ENCODE peak calls at places on chromosomes 7 and 10, in nine cellular contexts. A is mesenchymal stem cell, J is neural progenitor cell, F is colonic mucosa, D is HepG2, M is endodermal cell, Q is HCT116, P is trophoblast cell, X is IMR-90. V is an unnamed sample.

GRCh38 chr10:133140417-133141143 is 19.4 kb upstream of the KNDC1 start:
- DNase-seq in P (no peak), X (no peak), F (no peak), D (no peak), M (peak; percentile 50), J (no peak), A (no peak), Q (no peak), V (no peak)

GRCh38 chr10:118107040-118107439 is 60.3 kb upstream of the RAB11FIP2 start:
- DNase-seq in M (no peak), Q (no peak), X (no peak), D (no peak), P (no peak), F (no peak), J (no peak), A (no peak), V (no peak)

GRCh38 chr10:104076743-104077160 is 8.9 kb downstream of the COL17A1 start:
- DNase-seq in D (no peak), P (no peak), F (peak; percentile 40), A (no peak), M (peak; percentile 68), X (peak; percentile 16), Q (no peak), J (peak; percentile 92), V (peak; percentile 2)

GRCh38 chr10:43649149-43649523 is 455 bp upstream of the ZNF32 start:
- DNase-seq in J (no peak), A (no peak), F (no peak), P (no peak), M (no peak), Q (no peak), X (no peak), D (no peak), V (no peak)

GRCh38 chr7:1192171-1192676 is 32.2 kb upstream of the ZFAND2A start:
- DNase-seq in A (peak; percentile 90), D (no peak), Q (no peak), J (no peak), X (peak; percentile 95), F (no peak), M (no peak), P (no peak), V (no peak)

GRCh38 chr7:152894295-152895170 is 135.0 kb downstream of the ACTR3B start:
- DNase-seq in F (no peak), P (no peak), M (peak; percentile 84), J (peak; percentile 81), Q (no peak), X (no peak), D (peak; percentile 21), A (no peak), V (no peak)

GRCh38 chr10:116444527-116445142 is 17.0 kb downstream of the PNLIPRP3 start:
- DNase-seq in F (peak; percentile 23), Q (peak; percentile 52), P (peak; percentile 9), D (peak; percentile 23), J (peak; percentile 70), M (peak; percentile 65), X (peak; percentile 31), A (peak; percentile 38), V (no peak)

GRCh38 chr7:37729160-37729559 is 45.6 kb downstream of the GPR141 start:
- DNase-seq in X (no peak), F (no peak), Q (no peak), A (no peak), M (no peak), J (no peak), P (no peak), D (no peak), V (no peak)

GRCh38 chr7:134462337-134462925 is 3.5 kb upstream of the AKR1B1 start:
- DNase-seq in M (no peak), D (peak; percentile 6), F (no peak), J (no peak), Q (no peak), X (peak; percentile 87), A (peak; percentile 74), P (peak; percentile 35), V (no peak)

GRCh38 chr7:51031791-51032484 is 249.2 kb upstream of the GRB10 start:
- DNase-seq in J (no peak), P (no peak), X (no peak), D (no peak), Q (no peak), M (peak; percentile 26), F (no peak), A (no peak), V (no peak)

GRCh38 chr10:45410807-45411606 is 37.0 kb downstream of the ALOX5 start:
- DNase-seq in A (peak; percentile 13), M (no peak), Q (no peak), P (no peak), X (no peak), F (no peak), J (no peak), D (no peak), V (no peak)

GRCh38 chr7:157527686-157528085 is 190.9 kb downstream of the DNAJB6 start:
- DNase-seq in M (no peak), F (no peak), X (no peak), A (no peak), P (no peak), J (no peak), D (no peak), Q (no peak), V (no peak)

GRCh38 chr7:151925446-151926335 is 30.6 kb upstream of the GALNTL5 start:
- DNase-seq in A (peak; percentile 3), J (no peak), D (no peak), P (no peak), Q (no peak), M (no peak), F (peak; percentile 92), X (no peak), V (no peak)

GRCh38 chr10:15045380-15045779 is 1.6 kb downstream of the OLAH start:
- DNase-seq in A (no peak), D (no peak), Q (no peak), X (no peak), F (no peak), M (no peak), J (no peak), P (no peak), V (no peak)

GRCh38 chr10:26475448-26475847 is 37.3 kb downstream of the APBB1IP start:
- DNase-seq in X (no peak), D (no peak), Q (no peak), A (no peak), F (no peak), J (no peak), M (no peak), P (no peak), V (no peak)

GRCh38 chr7:80257751-80258150 is 123.1 kb downstream of the GNAI1 start:
- DNase-seq in J (no peak), P (no peak), X (no peak), Q (no peak), A (no peak), D (no peak), F (no peak), M (no peak), V (no peak)

GRCh38 chr7:129886184-129886817 is 66.5 kb downstream of the UBE2H start:
- DNase-seq in X (no peak), A (no peak), D (no peak), Q (no peak), J (no peak), P (no peak), F (no peak), M (no peak), V (no peak)

GRCh38 chr7:96183163-96183562 is 138.7 kb downstream of the SLC25A13 start:
- DNase-seq in J (no peak), P (no peak), Q (no peak), D (no peak), M (no peak), F (no peak), A (no peak), X (no peak), V (no peak)

GRCh38 chr7:137508437-137509175 is 165.1 kb upstream of the PTN start:
- DNase-seq in M (no peak), J (no peak), A (peak; percentile 60), P (no peak), Q (no peak), F (no peak), X (peak; percentile 90), D (no peak), V (no peak)

GRCh38 chr7:104980440-104980839 is 33.6 kb upstream of the KMT2E start:
- DNase-seq in X (no peak), J (no peak), P (peak; percentile 32), F (no peak), D (no peak), M (no peak), Q (no peak), A (no peak), V (no peak)
- H3K9ac ChIP-seq in X (no peak overlapping the region), J (no peak overlapping the region), P (no peak overlapping the region), F (peak overlapping the region; percentile 64), D (no peak overlapping the region), M (no peak overlapping the region), Q (no peak overlapping the region), A (peak overlapping the region; percentile 98), V (no peak overlapping the region)

GRCh38 chr7:30799206-30799975 is 28.2 kb downstream of the MINDY4 start:
- DNase-seq in Q (no peak), J (no peak), F (no peak), D (no peak), P (no peak), M (no peak), A (peak; percentile 89), X (peak; percentile 93), V (no peak)
- H3K4me3 ChIP-seq in Q (no peak overlapping the region), J (no peak overlapping the region), F (no peak overlapping the region), D (no peak overlapping the region), P (no peak overlapping the region), M (no peak overlapping the region), A (no peak overlapping the region), X (no peak overlapping the region), V (no peak overlapping the region)

GRCh38 chr7:67621704-67622103 is 625.1 kb downstream of the TYW1 start:
- DNase-seq in P (no peak), J (no peak), D (no peak), Q (no peak), F (no peak), A (no peak), M (no peak), X (no peak), V (no peak)

GRCh38 chr7:67620216-67620933 is 623.7 kb downstream of the TYW1 start:
- DNase-seq in X (no peak), A (no peak), Q (no peak), D (no peak), F (no peak), J (no peak), M (no peak), P (no peak), V (no peak)

DNA sequence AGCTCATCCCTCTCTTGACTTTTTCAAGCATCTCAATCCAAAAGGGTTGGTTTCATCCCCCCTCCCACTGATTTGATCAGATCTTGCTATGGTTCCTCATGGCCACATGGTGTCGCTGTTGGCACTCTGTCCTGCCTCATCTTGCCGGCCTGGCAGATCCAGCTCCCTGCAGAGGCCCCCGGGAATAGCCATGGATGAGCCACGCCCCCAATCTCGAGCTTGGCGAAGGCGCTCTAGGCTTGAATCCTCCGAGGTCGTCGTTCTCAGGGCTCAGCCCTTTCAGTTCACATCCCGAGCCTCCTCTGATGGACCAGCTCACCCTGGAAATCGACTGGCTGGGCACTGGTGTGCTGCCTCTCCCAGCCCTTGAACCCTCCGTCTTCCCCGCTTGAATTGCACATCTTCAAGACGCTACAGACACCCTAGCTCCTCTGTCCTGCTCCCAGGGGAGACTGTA is 628.7 kb downstream of the TYW1 start:
- DNase-seq in M (peak; percentile 96), F (peak; percentile 44), A (peak; percentile 4), D (peak; percentile 51), J (peak; percentile 95), X (peak; percentile 11), Q (peak; percentile 8), P (no peak), V (peak; percentile 75)
- H3K9ac ChIP-seq in M (no peak overlapping the region), F (no peak overlapping the region), A (peak overlapping the region; percentile 59), D (no peak overlapping the region), J (no peak overlapping the region), X (no peak overlapping the region), Q (no peak overlapping the region), P (no peak overlapping the region), V (no peak overlapping the region)

GRCh38 chr10:74290703-74291102 is 139.7 kb downstream of the ADK start:
- DNase-seq in M (no peak), J (no peak), Q (no peak), D (no peak), F (no peak), X (peak; percentile 79), A (peak; percentile 73), P (no peak), V (no peak)
- H3K4me3 ChIP-seq in M (no peak overlapping the region), J (no peak overlapping the region), Q (no peak overlapping the region), D (no peak overlapping the region), F (no peak overlapping the region), X (no peak overlapping the region), A (peak overlapping the region; percentile 40), P (no peak overlapping the region), V (no peak overlapping the region)